ENCODE peak calls at places on chromosomes 6 and 20, in seven cellular contexts. One of them, this sample, is unnamed.

GRCh38 chr6:24666097-24666615 is 543 bp downstream of the TDP2 start:
- DNase-seq in omental fat pad: no peak
- DNase-seq in cerebellar cortex: peak
- DNase-seq in hepatocyte: peak
- DNase-seq in AG04449: no peak
- DNase-seq in stimulated activated CD4-positive, alpha-beta T cell treated with anti-CD3 and anti-CD28 coated beads, TNF-alpha, amount 100 ng/mL, for 24 hours: peak
- DNase-seq in BJ: no peak
- DNase-seq in this sample: peak

GRCh38 chr20:401682-402495 is 6.2 kb upstream of the RBCK1 start:
- DNase-seq in BJ: peak
- DNase-seq in hepatocyte: peak
- DNase-seq in AG04449: no peak
- DNase-seq in omental fat pad: no peak
- DNase-seq in stimulated activated CD4-positive, alpha-beta T cell treated with anti-CD3 and anti-CD28 coated beads, TNF-alpha, amount 100 ng/mL, for 24 hours: no peak
- DNase-seq in cerebellar cortex: no peak
- DNase-seq in this sample: no peak

GRCh38 chr6:169417101-169417500 is 163.5 kb upstream of the THBS2 start:
- DNase-seq in cerebellar cortex: no peak
- DNase-seq in omental fat pad: no peak
- DNase-seq in hepatocyte: no peak
- DNase-seq in stimulated activated CD4-positive, alpha-beta T cell treated with anti-CD3 and anti-CD28 coated beads, TNF-alpha, amount 100 ng/mL, for 24 hours: no peak
- DNase-seq in BJ: no peak
- DNase-seq in AG04449: no peak
- DNase-seq in this sample: no peak

GRCh38 chr6:155091756-155092155 is 96.6 kb downstream of the TIAM2 start:
- DNase-seq in hepatocyte: no peak
- DNase-seq in stimulated activated CD4-positive, alpha-beta T cell treated with anti-CD3 and anti-CD28 coated beads, TNF-alpha, amount 100 ng/mL, for 24 hours: no peak
- DNase-seq in AG04449: no peak
- DNase-seq in BJ: no peak
- DNase-seq in cerebellar cortex: no peak
- DNase-seq in omental fat pad: no peak
- DNase-seq in this sample: no peak

GRCh38 chr6:52420668-52421358 is 671 bp downstream of the EFHC1 start:
- DNase-seq in stimulated activated CD4-positive, alpha-beta T cell treated with anti-CD3 and anti-CD28 coated beads, TNF-alpha, amount 100 ng/mL, for 24 hours: no peak
- DNase-seq in AG04449: no peak
- DNase-seq in hepatocyte: peak
- DNase-seq in omental fat pad: no peak
- DNase-seq in BJ: no peak
- DNase-seq in cerebellar cortex: peak
- DNase-seq in this sample: no peak

GRCh38 chr6:49618257-49618656 is 18.4 kb downstream of the RHAG start:
- DNase-seq in stimulated activated CD4-positive, alpha-beta T cell treated with anti-CD3 and anti-CD28 coated beads, TNF-alpha, amount 100 ng/mL, for 24 hours: no peak
- DNase-seq in hepatocyte: no peak
- DNase-seq in BJ: no peak
- DNase-seq in omental fat pad: no peak
- DNase-seq in cerebellar cortex: no peak
- DNase-seq in AG04449: no peak
- DNase-seq in this sample: no peak

GRCh38 chr6:83889625-83890024 is 30.1 kb downstream of the CYB5R4 start:
- DNase-seq in hepatocyte: no peak
- DNase-seq in omental fat pad: no peak
- DNase-seq in cerebellar cortex: no peak
- DNase-seq in BJ: no peak
- DNase-seq in stimulated activated CD4-positive, alpha-beta T cell treated with anti-CD3 and anti-CD28 coated beads, TNF-alpha, amount 100 ng/mL, for 24 hours: no peak
- DNase-seq in AG04449: no peak
- DNase-seq in this sample: no peak

GRCh38 chr20:35117629-35118028 is 25.0 kb upstream of the TRPC4AP start:
- DNase-seq in cerebellar cortex: no peak
- DNase-seq in BJ: no peak
- DNase-seq in AG04449: no peak
- DNase-seq in stimulated activated CD4-positive, alpha-beta T cell treated with anti-CD3 and anti-CD28 coated beads, TNF-alpha, amount 100 ng/mL, for 24 hours: no peak
- DNase-seq in omental fat pad: no peak
- DNase-seq in hepatocyte: no peak
- DNase-seq in this sample: no peak

GRCh38 chr6:125285936-125286335 is 15.8 kb downstream of the HDDC2 start:
- DNase-seq in cerebellar cortex: no peak
- DNase-seq in stimulated activated CD4-positive, alpha-beta T cell treated with anti-CD3 and anti-CD28 coated beads, TNF-alpha, amount 100 ng/mL, for 24 hours: no peak
- DNase-seq in BJ: no peak
- DNase-seq in AG04449: no peak
- DNase-seq in hepatocyte: no peak
- DNase-seq in omental fat pad: no peak
- DNase-seq in this sample: no peak

GRCh38 chr6:54957698-54958097 is 111.1 kb downstream of the FAM83B start:
- DNase-seq in omental fat pad: no peak
- DNase-seq in BJ: no peak
- DNase-seq in hepatocyte: no peak
- DNase-seq in cerebellar cortex: no peak
- DNase-seq in AG04449: no peak
- DNase-seq in stimulated activated CD4-positive, alpha-beta T cell treated with anti-CD3 and anti-CD28 coated beads, TNF-alpha, amount 100 ng/mL, for 24 hours: no peak
- DNase-seq in this sample: no peak

GRCh38 chr20:59988141-59988540 is 29.9 kb downstream of the CDH26 start:
- DNase-seq in AG04449: no peak
- DNase-seq in BJ: no peak
- DNase-seq in stimulated activated CD4-positive, alpha-beta T cell treated with anti-CD3 and anti-CD28 coated beads, TNF-alpha, amount 100 ng/mL, for 24 hours: no peak
- DNase-seq in cerebellar cortex: no peak
- DNase-seq in omental fat pad: no peak
- DNase-seq in hepatocyte: peak
- DNase-seq in this sample: no peak

GRCh38 chr6:50846860-50847171 is 28.1 kb downstream of the TFAP2B start:
- DNase-seq in omental fat pad: no peak
- DNase-seq in stimulated activated CD4-positive, alpha-beta T cell treated with anti-CD3 and anti-CD28 coated beads, TNF-alpha, amount 100 ng/mL, for 24 hours: no peak
- DNase-seq in cerebellar cortex: no peak
- DNase-seq in hepatocyte: no peak
- DNase-seq in BJ: no peak
- DNase-seq in AG04449: no peak
- DNase-seq in this sample: no peak

GRCh38 chr20:48538058-48538825 is 289.6 kb downstream of the PREX1 start:
- DNase-seq in BJ: peak
- DNase-seq in cerebellar cortex: no peak
- DNase-seq in AG04449: peak
- DNase-seq in hepatocyte: peak
- DNase-seq in omental fat pad: peak
- DNase-seq in stimulated activated CD4-positive, alpha-beta T cell treated with anti-CD3 and anti-CD28 coated beads, TNF-alpha, amount 100 ng/mL, for 24 hours: no peak
- DNase-seq in this sample: no peak

GRCh38 chr20:31695849-31696804 is 26.5 kb downstream of the BCL2L1 start:
- DNase-seq in cerebellar cortex: no peak
- DNase-seq in BJ: peak
- DNase-seq in stimulated activated CD4-positive, alpha-beta T cell treated with anti-CD3 and anti-CD28 coated beads, TNF-alpha, amount 100 ng/mL, for 24 hours: no peak
- DNase-seq in omental fat pad: no peak
- DNase-seq in AG04449: no peak
- DNase-seq in hepatocyte: peak
- DNase-seq in this sample: peak

GRCh38 chr20:57503035-57503658 is 21.8 kb downstream of the CTCFL start:
- DNase-seq in hepatocyte: no peak
- DNase-seq in stimulated activated CD4-positive, alpha-beta T cell treated with anti-CD3 and anti-CD28 coated beads, TNF-alpha, amount 100 ng/mL, for 24 hours: no peak
- DNase-seq in omental fat pad: no peak
- DNase-seq in cerebellar cortex: no peak
- DNase-seq in BJ: no peak
- DNase-seq in AG04449: no peak
- DNase-seq in this sample: no peak

GRCh38 chr6:23633986-23634385 is 492.0 kb upstream of the NRSN1 start:
- DNase-seq in cerebellar cortex: no peak
- DNase-seq in omental fat pad: no peak
- DNase-seq in AG04449: no peak
- DNase-seq in hepatocyte: no peak
- DNase-seq in stimulated activated CD4-positive, alpha-beta T cell treated with anti-CD3 and anti-CD28 coated beads, TNF-alpha, amount 100 ng/mL, for 24 hours: no peak
- DNase-seq in BJ: no peak
- DNase-seq in this sample: no peak

GRCh38 chr20:20010639-20011500 is 6.3 kb upstream of the NAA20 start:
- DNase-seq in cerebellar cortex: peak
- DNase-seq in omental fat pad: no peak
- DNase-seq in BJ: peak
- DNase-seq in stimulated activated CD4-positive, alpha-beta T cell treated with anti-CD3 and anti-CD28 coated beads, TNF-alpha, amount 100 ng/mL, for 24 hours: no peak
- DNase-seq in hepatocyte: peak
- DNase-seq in AG04449: no peak
- DNase-seq in this sample: no peak

GRCh38 chr6:157221049-157221816 is 102.1 kb downstream of the TMEM242 start:
- DNase-seq in hepatocyte: no peak
- DNase-seq in cerebellar cortex: peak
- DNase-seq in omental fat pad: no peak
- DNase-seq in stimulated activated CD4-positive, alpha-beta T cell treated with anti-CD3 and anti-CD28 coated beads, TNF-alpha, amount 100 ng/mL, for 24 hours: peak
- DNase-seq in AG04449: no peak
- DNase-seq in BJ: no peak
- DNase-seq in this sample: no peak

GRCh38 chr6:109455161-109455501 is 441 bp downstream of the MICAL1 start:
- DNase-seq in BJ: no peak
- DNase-seq in cerebellar cortex: no peak
- DNase-seq in stimulated activated CD4-positive, alpha-beta T cell treated with anti-CD3 and anti-CD28 coated beads, TNF-alpha, amount 100 ng/mL, for 24 hours: no peak
- DNase-seq in AG04449: no peak
- DNase-seq in hepatocyte: peak
- DNase-seq in omental fat pad: no peak
- DNase-seq in this sample: no peak

GRCh38 chr6:163311830-163312229 is 102.7 kb upstream of the QKI start:
- DNase-seq in cerebellar cortex: no peak
- DNase-seq in hepatocyte: no peak
- DNase-seq in AG04449: no peak
- DNase-seq in stimulated activated CD4-positive, alpha-beta T cell treated with anti-CD3 and anti-CD28 coated beads, TNF-alpha, amount 100 ng/mL, for 24 hours: no peak
- DNase-seq in omental fat pad: no peak
- DNase-seq in BJ: no peak
- DNase-seq in this sample: no peak

GRCh38 chr6:31558631-31559500 is 11.5 kb downstream of the NFKBIL1 start:
- DNase-seq in omental fat pad: no peak
- DNase-seq in hepatocyte: no peak
- DNase-seq in stimulated activated CD4-positive, alpha-beta T cell treated with anti-CD3 and anti-CD28 coated beads, TNF-alpha, amount 100 ng/mL, for 24 hours: peak
- DNase-seq in cerebellar cortex: no peak
- DNase-seq in BJ: no peak
- DNase-seq in AG04449: no peak
- DNase-seq in this sample: no peak

GRCh38 chr20:62326559-62326958 is 23.8 kb downstream of the ADRM1 start:
- DNase-seq in hepatocyte: no peak
- DNase-seq in AG04449: no peak
- DNase-seq in stimulated activated CD4-positive, alpha-beta T cell treated with anti-CD3 and anti-CD28 coated beads, TNF-alpha, amount 100 ng/mL, for 24 hours: no peak
- DNase-seq in cerebellar cortex: no peak
- DNase-seq in BJ: no peak
- DNase-seq in omental fat pad: no peak
- DNase-seq in this sample: no peak

GRCh38 chr6:2688416-2689064 is 62.2 kb downstream of the MYLK4 start:
- DNase-seq in omental fat pad: no peak
- DNase-seq in AG04449: peak
- DNase-seq in cerebellar cortex: no peak
- DNase-seq in hepatocyte: no peak
- DNase-seq in stimulated activated CD4-positive, alpha-beta T cell treated with anti-CD3 and anti-CD28 coated beads, TNF-alpha, amount 100 ng/mL, for 24 hours: no peak
- DNase-seq in BJ: peak
- DNase-seq in this sample: no peak

GRCh38 chr6:80622641-80623040 is 516.2 kb downstream of the BCKDHB start:
- DNase-seq in omental fat pad: no peak
- DNase-seq in AG04449: no peak
- DNase-seq in stimulated activated CD4-positive, alpha-beta T cell treated with anti-CD3 and anti-CD28 coated beads, TNF-alpha, amount 100 ng/mL, for 24 hours: no peak
- DNase-seq in cerebellar cortex: no peak
- DNase-seq in hepatocyte: no peak
- DNase-seq in BJ: no peak
- DNase-seq in this sample: no peak

GRCh38 chr6:112618796-112619195 is 271.7 kb downstream of the RFPL4B start:
- DNase-seq in cerebellar cortex: no peak
- DNase-seq in BJ: no peak
- DNase-seq in hepatocyte: peak
- DNase-seq in stimulated activated CD4-positive, alpha-beta T cell treated with anti-CD3 and anti-CD28 coated beads, TNF-alpha, amount 100 ng/mL, for 24 hours: no peak
- DNase-seq in omental fat pad: no peak
- DNase-seq in AG04449: no peak
- DNase-seq in this sample: no peak

GRCh38 chr6:140566706-140567330 is 1192.4 kb upstream of the CITED2 start:
- DNase-seq in stimulated activated CD4-positive, alpha-beta T cell treated with anti-CD3 and anti-CD28 coated beads, TNF-alpha, amount 100 ng/mL, for 24 hours: no peak
- DNase-seq in hepatocyte: peak
- DNase-seq in BJ: no peak
- DNase-seq in cerebellar cortex: no peak
- DNase-seq in omental fat pad: no peak
- DNase-seq in AG04449: no peak
- DNase-seq in this sample: no peak

This sample was measured in thoracic aorta.